ENCODE peak calls at places on chromosomes 4 and X, in six cellular contexts. One of them, this sample, is unnamed.
A peak's percentile ranks its signal among the peaks of the same experiment; 100 is the strongest.

GRCh38 chrX:150405576-150405975 is 42.5 kb downstream of the MAMLD1 start:
- DNase-seq in nephron progenitor cell: no peak
- DNase-seq in cardiac muscle cell: peak; percentile 21
- DNase-seq in NCI-H1105 treated with DMSO at 0.1 percent for 48 hours: no peak
- DNase-seq in activated CD8-positive, alpha-beta T cell treated with anti-CD3 and anti-CD28 coated beads for 36 hours: no peak
- DNase-seq in GDM1: peak; percentile 1
- DNase-seq in this sample: no peak

GRCh38 chrX:133580630-133581029 is 165.3 kb upstream of the GPC4 start:
- DNase-seq in NCI-H1105 treated with DMSO at 0.1 percent for 48 hours: peak; percentile 2
- DNase-seq in cardiac muscle cell: no peak
- DNase-seq in GDM1: no peak
- DNase-seq in nephron progenitor cell: no peak
- DNase-seq in activated CD8-positive, alpha-beta T cell treated with anti-CD3 and anti-CD28 coated beads for 36 hours: no peak
- DNase-seq in this sample: no peak

GRCh38 chrX:38175140-38175539 is 45.5 kb downstream of the SRPX start:
- DNase-seq in GDM1: no peak
- DNase-seq in NCI-H1105 treated with DMSO at 0.1 percent for 48 hours: peak; percentile 32
- DNase-seq in cardiac muscle cell: peak; percentile 52
- DNase-seq in nephron progenitor cell: peak; percentile 50
- DNase-seq in activated CD8-positive, alpha-beta T cell treated with anti-CD3 and anti-CD28 coated beads for 36 hours: peak; percentile 2
- DNase-seq in this sample: no peak

GRCh38 chrX:40281341-40282005 is 183.7 kb upstream of the BCOR start:
- DNase-seq in nephron progenitor cell: no peak
- DNase-seq in cardiac muscle cell: no peak
- DNase-seq in NCI-H1105 treated with DMSO at 0.1 percent for 48 hours: no peak
- DNase-seq in GDM1: peak; percentile 39
- DNase-seq in activated CD8-positive, alpha-beta T cell treated with anti-CD3 and anti-CD28 coated beads for 36 hours: peak; percentile 45
- DNase-seq in this sample: no peak

GRCh38 chr4:187235456-187236170 is 512.0 kb upstream of the FAT1 start:
- DNase-seq in cardiac muscle cell: no peak
- DNase-seq in activated CD8-positive, alpha-beta T cell treated with anti-CD3 and anti-CD28 coated beads for 36 hours: no peak
- DNase-seq in GDM1: no peak
- DNase-seq in nephron progenitor cell: no peak
- DNase-seq in NCI-H1105 treated with DMSO at 0.1 percent for 48 hours: no peak
- DNase-seq in this sample: no peak

GRCh38 chr4:84085986-84086385 is 413.1 kb downstream of the NKX6-1 start:
- DNase-seq in activated CD8-positive, alpha-beta T cell treated with anti-CD3 and anti-CD28 coated beads for 36 hours: no peak
- DNase-seq in cardiac muscle cell: no peak
- DNase-seq in nephron progenitor cell: no peak
- DNase-seq in GDM1: no peak
- DNase-seq in NCI-H1105 treated with DMSO at 0.1 percent for 48 hours: no peak
- DNase-seq in this sample: no peak

GRCh38 chr4:135385830-135386581 is 1184.4 kb upstream of the PABPC4L start:
- DNase-seq in GDM1: no peak
- DNase-seq in cardiac muscle cell: no peak
- DNase-seq in nephron progenitor cell: no peak
- DNase-seq in activated CD8-positive, alpha-beta T cell treated with anti-CD3 and anti-CD28 coated beads for 36 hours: no peak
- DNase-seq in NCI-H1105 treated with DMSO at 0.1 percent for 48 hours: no peak
- DNase-seq in this sample: no peak

GRCh38 chr4:17241835-17242234 is 270.1 kb downstream of the QDPR start:
- DNase-seq in activated CD8-positive, alpha-beta T cell treated with anti-CD3 and anti-CD28 coated beads for 36 hours: no peak
- DNase-seq in nephron progenitor cell: no peak
- DNase-seq in GDM1: no peak
- DNase-seq in NCI-H1105 treated with DMSO at 0.1 percent for 48 hours: no peak
- DNase-seq in cardiac muscle cell: no peak
- DNase-seq in this sample: no peak

GRCh38 chr4:26220704-26221103 is 100.1 kb upstream of the RBPJ start:
- DNase-seq in activated CD8-positive, alpha-beta T cell treated with anti-CD3 and anti-CD28 coated beads for 36 hours: no peak
- DNase-seq in nephron progenitor cell: no peak
- DNase-seq in GDM1: no peak
- DNase-seq in cardiac muscle cell: no peak
- DNase-seq in NCI-H1105 treated with DMSO at 0.1 percent for 48 hours: no peak
- DNase-seq in this sample: no peak

GRCh38 chr4:5755679-5756078 is 44.7 kb downstream of the EVC start:
- DNase-seq in activated CD8-positive, alpha-beta T cell treated with anti-CD3 and anti-CD28 coated beads for 36 hours: no peak
- DNase-seq in GDM1: no peak
- DNase-seq in cardiac muscle cell: no peak
- DNase-seq in nephron progenitor cell: no peak
- DNase-seq in NCI-H1105 treated with DMSO at 0.1 percent for 48 hours: no peak
- DNase-seq in this sample: no peak

GRCh38 chr4:16661813-16662212 is 236.6 kb downstream of the LDB2 start:
- DNase-seq in GDM1: no peak
- DNase-seq in activated CD8-positive, alpha-beta T cell treated with anti-CD3 and anti-CD28 coated beads for 36 hours: no peak
- DNase-seq in cardiac muscle cell: no peak
- DNase-seq in nephron progenitor cell: no peak
- DNase-seq in NCI-H1105 treated with DMSO at 0.1 percent for 48 hours: no peak
- DNase-seq in this sample: no peak

GRCh38 chr4:71126719-71127118 is 133.3 kb downstream of the DCK start:
- DNase-seq in nephron progenitor cell: no peak
- DNase-seq in GDM1: no peak
- DNase-seq in NCI-H1105 treated with DMSO at 0.1 percent for 48 hours: no peak
- DNase-seq in cardiac muscle cell: no peak
- DNase-seq in activated CD8-positive, alpha-beta T cell treated with anti-CD3 and anti-CD28 coated beads for 36 hours: no peak
- DNase-seq in this sample: peak; percentile 59

GRCh38 chr4:152618971-152619370 is 60.8 kb downstream of the TMEM154 start:
- DNase-seq in activated CD8-positive, alpha-beta T cell treated with anti-CD3 and anti-CD28 coated beads for 36 hours: no peak
- DNase-seq in GDM1: no peak
- DNase-seq in nephron progenitor cell: no peak
- DNase-seq in NCI-H1105 treated with DMSO at 0.1 percent for 48 hours: no peak
- DNase-seq in cardiac muscle cell: no peak
- DNase-seq in this sample: no peak

This sample was measured in GM04504.